ENCODE peak calls at places on chromosomes 7 and 10, in six cellular contexts. A is breast epithelium, W is transverse colon, O is esophagus muscularis mucosa, X is vagina, R is stomach. U is an unnamed sample.

GRCh38 chr10:66457629-66458028 is 468.2 kb upstream of the LRRTM3 start:
- DNase-seq in W (no peak), R (no peak), O (no peak), X (no peak), A (no peak), U (no peak)

GRCh38 chr7:127983804-127984332 is 47.4 kb downstream of the LRRC4 start:
- DNase-seq in A (no peak), R (no peak), X (no peak), O (no peak), W (no peak), U (no peak)

GRCh38 chr7:123751816-123752215 is 3.0 kb upstream of the WASL start:
- DNase-seq in R (no peak), W (no peak), X (no peak), O (no peak), A (no peak), U (no peak)

GRCh38 chr10:131911451-131911850 is 10.6 kb downstream of the PPP2R2D start:
- DNase-seq in W (no peak), R (no peak), O (no peak), X (no peak), A (no peak), U (no peak)

GRCh38 chr7:21941570-21942224 is 4.0 kb downstream of the CDCA7L start:
- DNase-seq in W (no peak), A (no peak), R (peak), O (no peak), X (no peak), U (no peak)

GRCh38 chr10:44105643-44106042 is 279.3 kb downstream of the CXCL12 start:
- DNase-seq in A (no peak), X (no peak), W (no peak), O (no peak), R (no peak), U (no peak)

GRCh38 chr10:22022257-22023051 is 18.9 kb upstream of the DNAJC1 start:
- DNase-seq in O (no peak), R (no peak), X (no peak), W (peak), A (no peak), U (no peak)

GRCh38 chr7:78115876-78116275 is 317.3 kb downstream of the PHTF2 start:
- DNase-seq in X (no peak), A (no peak), O (no peak), R (no peak), W (no peak), U (no peak)

GRCh38 chr7:37234928-37235327 is 213.7 kb downstream of the ELMO1 start:
- DNase-seq in O (no peak), W (no peak), A (no peak), X (no peak), R (no peak), U (no peak)

GRCh38 chr10:17356820-17357219 is 97.6 kb downstream of the ST8SIA6 start:
- DNase-seq in W (no peak), A (no peak), R (no peak), O (no peak), X (no peak), U (no peak)

DNA sequence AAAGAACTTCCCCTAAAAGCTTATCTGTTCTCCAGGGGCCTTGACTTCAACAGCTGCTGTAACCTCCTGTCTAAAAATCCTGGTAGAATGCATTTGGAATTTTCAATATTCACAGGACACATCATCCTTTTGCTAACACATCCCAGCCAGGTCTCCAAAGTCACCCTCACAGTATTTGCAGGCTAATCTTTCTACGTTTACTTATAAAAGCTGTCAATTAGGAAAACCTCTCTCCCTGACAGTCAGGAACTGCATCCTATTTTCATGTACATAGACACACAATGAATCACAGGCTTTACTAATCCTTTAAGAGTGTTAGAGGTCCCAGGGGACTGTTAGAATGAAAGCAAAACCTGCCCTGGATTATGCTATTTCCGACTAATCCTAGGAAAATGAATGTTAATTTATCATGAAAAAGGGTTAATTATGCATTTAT is 102.2 kb downstream of the GFRA1 start:
- DNase-seq in O (no peak), X (no peak), W (no peak), R (no peak), A (no peak), U (no peak)
- TF ChIP-seq POLR2AphosphoS5 in O (no peak), X (no peak), W (no peak), R (no peak), A (no peak), U (no peak)

DNA sequence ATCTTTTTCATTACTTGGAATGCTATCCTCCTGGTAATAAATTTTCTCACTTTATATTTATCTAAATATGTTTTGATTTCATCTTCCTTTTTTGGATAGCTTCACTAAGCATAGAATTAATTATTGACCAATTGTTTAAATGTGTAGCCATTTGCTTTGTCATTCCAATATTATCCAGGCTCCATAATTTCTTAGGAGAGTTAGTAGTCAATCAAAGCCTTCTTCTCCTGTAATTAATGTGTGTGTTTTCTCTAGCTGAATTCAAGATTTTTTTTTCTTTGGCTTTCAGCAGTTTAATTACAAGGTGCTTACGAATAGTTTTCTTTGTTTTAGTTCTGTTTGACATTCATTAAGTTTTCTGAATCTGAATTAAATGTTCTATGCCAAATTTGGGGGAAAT is 545.9 kb upstream of the CELF2 start:
- DNase-seq in A (no peak), O (no peak), W (no peak), R (no peak), X (no peak), U (no peak)
- TF ChIP-seq POLR2A in A (no peak), O (no peak), W (no peak), R (no peak), X (no peak), U (no peak)

GRCh38 chr7:116562529-116563121 is 37.8 kb downstream of the CAV1 start:
- DNase-seq in X (no peak), O (no peak), A (no peak), W (no peak), R (no peak), U (no peak)

GRCh38 chr7:116557901-116558300 is 33.1 kb downstream of the CAV1 start:
- DNase-seq in O (no peak), W (no peak), X (no peak), A (no peak), R (no peak), U (no peak)

GRCh38 chr7:116560021-116560970 is 35.5 kb downstream of the CAV1 start:
- DNase-seq in R (no peak), A (no peak), X (no peak), W (no peak), O (no peak), U (no peak)

GRCh38 chr7:116565981-116566380 is 41.1 kb downstream of the CAV1 start:
- DNase-seq in X (no peak), A (no peak), O (no peak), W (no peak), R (no peak), U (no peak)

DNA sequence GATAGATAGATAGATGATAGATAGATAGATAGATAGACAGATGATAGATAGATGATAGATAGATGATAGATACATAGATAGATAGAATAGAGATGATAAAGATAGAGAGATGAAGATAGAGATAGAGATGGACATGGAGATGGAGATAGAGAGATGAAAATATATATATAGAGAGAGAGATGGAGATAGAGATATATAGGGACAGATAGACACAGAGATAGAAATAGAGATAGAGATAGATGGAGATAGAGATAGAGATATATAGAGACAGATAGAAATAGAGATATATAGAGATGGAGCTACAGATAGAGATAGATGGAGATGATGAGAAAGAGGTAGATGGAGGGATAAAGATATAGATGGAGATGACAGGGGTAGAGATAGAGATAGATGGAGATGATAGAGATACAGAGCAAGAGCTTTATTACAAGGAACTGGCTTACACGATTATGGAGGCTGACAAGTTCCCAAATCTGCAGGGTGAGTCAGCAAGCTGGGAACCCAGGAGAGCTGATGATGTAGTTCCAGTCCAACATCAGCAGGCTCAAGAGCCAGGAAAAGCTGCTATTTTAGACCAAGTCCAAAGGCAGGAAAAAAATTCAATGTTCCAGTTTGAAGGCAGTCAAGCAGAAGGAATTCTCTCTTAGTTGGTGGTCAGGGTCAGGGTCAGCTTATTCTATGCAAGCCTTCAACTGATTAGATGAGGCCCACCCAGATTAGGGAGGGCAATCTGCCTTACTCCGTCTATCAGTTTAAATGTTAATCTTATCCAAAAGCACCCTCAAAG is 37.1 kb downstream of the CAV1 start:
- DNase-seq in R (no peak), W (no peak), A (no peak), X (no peak), O (no peak), U (no peak)
- TF ChIP-seq POLR2AphosphoS5 in R (peak), W (no peak), A (no peak), X (no peak), O (peak), U (no peak)

GRCh38 chr7:120989571-120990220 is 1.2 kb downstream of the CPED1 start:
- DNase-seq in R (no peak), X (no peak), W (no peak), A (no peak), O (no peak), U (no peak)
- TF ChIP-seq POLR2A in R (no peak), X (no peak), W (no peak), A (no peak), O (no peak), U (no peak)

GRCh38 chr7:74157605-74158004 is 16.6 kb upstream of the EIF4H start:
- DNase-seq in X (no peak), A (no peak), W (no peak), R (no peak), O (no peak), U (no peak)
- TF ChIP-seq POLR2AphosphoS5 in X (no peak), A (no peak), W (no peak), R (no peak), O (no peak), U (no peak)